ENCODE peak calls at places on chromosomes 4 and X, in six cellular contexts. K, D, X, E, N and H are unnamed samples.

GRCh38 chr4:186725422-186726149 is 1.9 kb upstream of the FAT1 start:
- DNase-seq in X (peak; percentile 81), E (no peak), D (no peak), N (peak; percentile 80), K (no peak), H (peak; percentile 85)

GRCh38 chr4:152591361-152591760 is 55.5 kb upstream of the FBXW7 start:
- DNase-seq in K (peak; percentile 8), E (no peak), N (no peak), D (no peak), X (peak; percentile 62), H (peak; percentile 74)

GRCh38 chrX:51461053-51462050 is 35.0 kb downstream of the NUDT11 start:
- DNase-seq in D (no peak), K (no peak), N (peak; percentile 31), X (no peak), E (peak; percentile 45), H (no peak)

GRCh38 chrX:118520206-118520857 is 24.7 kb downstream of the DOCK11 start:
- DNase-seq in D (no peak), X (no peak), K (no peak), E (no peak), N (no peak), H (no peak)

GRCh38 chrX:73647632-73648322 is 84.8 kb downstream of the CHIC1 start:
- DNase-seq in D (no peak), N (no peak), K (no peak), E (no peak), X (no peak), H (no peak)

GRCh38 chr4:86664959-86665358 is 70.8 kb downstream of the PTPN13 start:
- DNase-seq in N (no peak), K (no peak), D (no peak), E (no peak), X (no peak), H (no peak)

GRCh38 chr4:73936969-73937368 is 44.9 kb downstream of the PF4 start:
- DNase-seq in K (no peak), N (no peak), D (no peak), E (no peak), X (no peak), H (no peak)

GRCh38 chr4:172096771-172097170 is 283.6 kb downstream of the GALNTL6 start:
- DNase-seq in D (no peak), K (no peak), N (no peak), X (no peak), E (no peak), H (no peak)

GRCh38 chr4:137532869-137533236 is 559 bp upstream of the PCDH18 start:
- DNase-seq in E (no peak), N (no peak), K (no peak), D (no peak), X (no peak), H (no peak)

GRCh38 chr4:96120206-96120605 is 280.3 kb downstream of the PDHA2 start:
- DNase-seq in D (no peak), K (no peak), N (no peak), X (no peak), E (peak; percentile 1), H (no peak)

GRCh38 chr4:121246698-121247097 is 82.6 kb upstream of the TNIP3 start:
- DNase-seq in X (no peak), K (no peak), E (no peak), N (no peak), D (no peak), H (no peak)

GRCh38 chrX:120281021-120281624 is 30.1 kb downstream of the TMEM255A start:
- DNase-seq in E (no peak), N (no peak), D (no peak), X (no peak), K (no peak), H (no peak)

GRCh38 chr4:100497729-100498250 is 20.0 kb downstream of the EMCN start:
- DNase-seq in X (no peak), D (no peak), N (no peak), E (no peak), K (no peak), H (no peak)

GRCh38 chr4:1204286-1204827 is 32.0 kb upstream of the SPON2 start:
- DNase-seq in N (no peak), E (peak; percentile 3), X (no peak), K (no peak), D (no peak), H (no peak)

GRCh38 chrX:150094375-150094774 is 156.1 kb upstream of the EOLA2 start:
- DNase-seq in E (no peak), D (no peak), K (no peak), N (no peak), X (no peak), H (no peak)

GRCh38 chr4:8830611-8831200 is 40.9 kb downstream of the HMX1 start:
- DNase-seq in N (no peak), D (no peak), K (no peak), X (no peak), E (no peak), H (no peak)

GRCh38 chr4:177190995-177191568 is 118.6 kb upstream of the NEIL3 start:
- DNase-seq in E (no peak), D (no peak), X (no peak), N (no peak), K (no peak), H (no peak)

GRCh38 chr4:124135409-124135813 is 577.1 kb downstream of the ANKRD50 start:
- DNase-seq in E (no peak), N (no peak), X (no peak), K (no peak), D (no peak), H (no peak)

GRCh38 chr4:119106036-119107000 is 29.3 kb upstream of the MYOZ2 start:
- DNase-seq in N (no peak), E (no peak), D (no peak), K (no peak), X (no peak), H (no peak)

GRCh38 chr4:130110760-130111159 is 1014.8 kb downstream of the C4orf33 start:
- DNase-seq in N (no peak), K (no peak), E (no peak), X (no peak), D (no peak), H (no peak)